ENCODE peak calls at places on chromosome 14, in five cellular contexts. R is omental fat pad; Q is CD8-positive, alpha-beta T cell; A is HFF-Myc; S is heart right ventricle. I is an unnamed sample.
A peak's percentile ranks its signal among the peaks of the same experiment; 100 is the strongest.

GRCh38 chr14:25349269-25349668 is 299.3 kb upstream of the STXBP6 start:
- DNase-seq in R (no peak), A (no peak), S (no peak), Q (no peak), I (no peak)

GRCh38 chr14:35121026-35121886 is 534 bp downstream of the PPP2R3C start:
- DNase-seq in A (no peak), Q (no peak), R (no peak), S (no peak), I (no peak)

GRCh38 chr14:64758711-64759554 is 54.7 kb downstream of the PLEKHG3 start:
- DNase-seq in R (no peak), Q (no peak), S (peak; percentile 60), A (no peak), I (no peak)

GRCh38 chr14:57302883-57303282 is 34.1 kb downstream of the AP5M1 start:
- DNase-seq in A (no peak), R (no peak), Q (no peak), S (no peak), I (no peak)

GRCh38 chr14:77184396-77185092 is 2.9 kb downstream of the TMEM63C start:
- DNase-seq in Q (no peak), S (no peak), R (no peak), A (no peak), I (no peak)

GRCh38 chr14:52876311-52876710 is 74.5 kb downstream of the FERMT2 start:
- DNase-seq in Q (no peak), R (no peak), S (no peak), A (no peak), I (no peak)

GRCh38 chr14:74595006-74595735 is 16.9 kb downstream of the LTBP2 start:
- DNase-seq in A (no peak), Q (no peak), S (peak; percentile 87), R (no peak), I (no peak)

GRCh38 chr14:88168498-88169165 is 154.4 kb downstream of the KCNK10 start:
- DNase-seq in S (peak; percentile 21), Q (peak; percentile 24), A (peak; percentile 21), R (no peak), I (peak; percentile 46)

GRCh38 chr14:68807148-68807600 is 14.3 kb upstream of the ZFP36L1 start:
- DNase-seq in Q (no peak), R (no peak), A (no peak), S (peak; percentile 77), I (no peak)

GRCh38 chr14:52583544-52583943 is 30.9 kb downstream of the GPR137C start:
- DNase-seq in A (no peak), S (no peak), Q (no peak), R (no peak), I (no peak)

GRCh38 chr14:94751321-94751720 is 18.6 kb downstream of the GSC start:
- DNase-seq in A (no peak), R (no peak), Q (no peak), S (no peak), I (no peak)

GRCh38 chr14:97299661-97300060 is 502.5 kb downstream of the VRK1 start:
- DNase-seq in S (no peak), R (no peak), Q (no peak), A (no peak), I (no peak)

GRCh38 chr14:67705211-67705610 is 3.5 kb downstream of the RDH12 start:
- DNase-seq in A (no peak), S (no peak), Q (no peak), R (no peak), I (no peak)

GRCh38 chr14:90587252-90587910 is 190.6 kb downstream of the CALM1 start:
- DNase-seq in A (no peak), R (no peak), Q (no peak), S (no peak), I (no peak)

GRCh38 chr14:99537399-99537798 is 56.2 kb downstream of the CCNK start:
- DNase-seq in Q (no peak), R (no peak), A (peak; percentile 32), S (peak; percentile 47), I (no peak)

GRCh38 chr14:25537846-25538455 is 488.0 kb upstream of the STXBP6 start:
- DNase-seq in A (no peak), Q (no peak), R (no peak), S (no peak), I (no peak)

GRCh38 chr14:65261425-65261920 is 151.1 kb upstream of the FUT8 start:
- DNase-seq in S (no peak), Q (no peak), R (no peak), A (no peak), I (no peak)

GRCh38 chr14:99568567-99569560 is 35.1 kb downstream of the CCDC85C start:
- DNase-seq in Q (no peak), R (no peak), A (no peak), S (peak; percentile 67), I (no peak)

GRCh38 chr14:99514552-99515300 is 33.5 kb downstream of the CCNK start:
- DNase-seq in A (no peak), Q (no peak), R (no peak), S (no peak), I (no peak)

GRCh38 chr14:92638904-92639303 is 109.5 kb downstream of the LGMN start:
- DNase-seq in S (no peak), A (no peak), Q (no peak), R (no peak), I (no peak)

GRCh38 chr14:31411218-31411727 is 9.1 kb downstream of the HEATR5A start:
- DNase-seq in R (no peak), Q (no peak), A (no peak), S (no peak), I (no peak)

GRCh38 chr14:21071225-21072041 is 1.3 kb downstream of the ARHGEF40 start:
- DNase-seq in A (peak; percentile 76), S (peak; percentile 91), Q (no peak), R (no peak), I (peak; percentile 37)

GRCh38 chr14:20608383-20609095 is 17.4 kb upstream of the RNASE12 start:
- DNase-seq in S (no peak), Q (no peak), A (no peak), R (no peak), I (no peak)

GRCh38 chr14:77043177-77043983 is 14.9 kb upstream of the IRF2BPL start:
- DNase-seq in R (no peak), A (no peak), S (peak; percentile 75), Q (no peak), I (peak; percentile 66)

GRCh38 chr14:69101331-69101826 is 51.5 kb downstream of the DCAF5 start:
- DNase-seq in S (peak; percentile 48), Q (no peak), R (no peak), A (no peak), I (no peak)

GRCh38 chr14:53620325-53620716 is 336.3 kb downstream of the BMP4 start:
- DNase-seq in Q (no peak), S (no peak), R (no peak), A (no peak), I (no peak)

GRCh38 chr14:90168425-90169105 is 87.8 kb upstream of the PSMC1 start:
- DNase-seq in A (no peak), S (no peak), Q (no peak), R (no peak), I (no peak)

GRCh38 chr14:100538566-100539318 is 48.5 kb downstream of the BEGAIN start:
- DNase-seq in R (no peak), A (no peak), S (no peak), Q (no peak), I (no peak)

GRCh38 chr14:79293482-79293881 is 917.8 kb downstream of the DIO2 start:
- DNase-seq in A (no peak), Q (no peak), R (no peak), S (no peak), I (no peak)

GRCh38 chr14:93114068-93114710 is 1.5 kb downstream of the ITPK1 start:
- DNase-seq in A (no peak), R (no peak), Q (no peak), S (no peak), I (no peak)

GRCh38 chr14:52333823-52334657 is 19.9 kb downstream of the PTGER2 start:
- DNase-seq in R (no peak), S (no peak), A (no peak), Q (no peak), I (no peak)

GRCh38 chr14:103746706-103747105 is 31.1 kb downstream of the ZFYVE21 start:
- DNase-seq in A (no peak), S (no peak), R (no peak), Q (no peak), I (no peak)

GRCh38 chr14:50335389-50335788 is 23.3 kb downstream of the DMAC2L start:
- DNase-seq in S (peak; percentile 62), R (no peak), Q (no peak), A (no peak), I (no peak)
- TF ChIP-seq CTCF in S (no peak), R (no peak), Q (no peak), A (no peak), I (no peak)

GRCh38 chr14:38016497-38016896 is 191.2 kb upstream of the SSTR1 start:
- DNase-seq in R (no peak), S (no peak), A (no peak), Q (no peak), I (no peak)
- TF ChIP-seq CTCF in R (no peak), S (no peak), A (peak; percentile 62), Q (no peak), I (no peak)

DNA sequence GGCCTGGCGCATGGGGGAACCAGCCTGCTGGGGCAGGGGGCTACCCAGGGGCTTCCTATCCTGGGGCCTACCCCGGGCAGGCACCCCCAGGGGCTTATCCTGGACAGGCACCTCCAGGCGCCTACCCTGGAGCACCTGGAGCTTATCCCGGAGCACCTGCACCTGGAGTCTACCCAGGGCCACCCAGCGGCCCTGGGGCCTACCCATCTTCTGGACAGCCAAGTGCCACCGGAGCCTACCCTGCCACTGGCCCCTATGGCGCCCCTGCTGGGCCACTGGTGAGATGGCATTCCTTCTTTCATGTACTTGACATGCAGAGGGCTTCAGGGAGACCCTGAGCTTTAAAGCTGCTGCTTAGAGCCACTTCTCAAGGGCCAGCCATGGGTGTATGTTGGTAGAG is 9.0 kb downstream of the LGALS3 start:
- DNase-seq in Q (no peak), R (no peak), A (no peak), S (no peak), I (no peak)
- TF ChIP-seq CTCF in Q (no peak), R (no peak), A (peak; percentile 41), S (no peak), I (no peak)

DNA sequence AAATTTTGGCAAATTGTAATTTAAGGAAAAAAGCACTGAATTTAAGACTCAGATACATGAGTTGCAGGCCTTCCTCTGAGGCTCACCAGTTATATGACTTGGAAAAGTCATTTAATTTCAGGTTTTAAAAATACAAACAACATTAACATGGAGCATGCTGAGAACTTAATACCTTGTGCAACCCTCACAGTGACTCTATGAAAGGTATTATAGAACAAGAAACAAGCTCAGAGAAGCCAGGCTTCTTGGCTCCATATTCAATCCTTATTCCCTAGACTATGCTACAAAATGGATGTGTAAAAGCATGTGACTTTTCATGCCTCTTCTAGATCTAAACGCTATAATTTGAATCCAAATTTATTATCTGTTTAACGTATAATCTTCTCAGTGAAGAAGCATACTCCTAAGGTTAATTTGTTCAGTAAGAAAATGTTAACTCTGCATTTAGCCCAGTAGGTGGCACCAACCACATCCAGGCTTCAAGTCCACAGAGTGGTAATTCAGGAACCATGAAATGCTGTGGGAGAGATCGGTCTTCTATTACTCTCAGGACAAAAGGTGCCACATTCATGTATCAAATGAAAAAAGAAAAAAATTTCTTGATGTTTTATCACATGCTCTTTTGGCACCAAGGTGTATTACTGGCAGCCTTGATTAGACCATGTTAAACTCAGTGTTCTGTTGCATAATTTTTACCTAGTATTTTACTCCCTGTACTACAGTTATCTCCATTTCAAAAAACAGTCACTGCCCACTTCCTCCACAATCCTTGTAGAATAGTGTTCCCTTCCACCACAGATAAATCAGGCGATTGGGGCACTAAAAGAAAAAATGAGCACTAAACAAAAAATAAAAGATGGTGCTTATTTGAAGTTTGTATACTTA is 9.3 kb downstream of the CCDC196 start:
- DNase-seq in S (peak; percentile 56), A (peak; percentile 47), Q (no peak), R (no peak), I (no peak)
- TF ChIP-seq CTCF in S (peak; percentile 58), A (peak; percentile 78), Q (peak; percentile 75), R (no peak), I (peak; percentile 64)

GRCh38 chr14:104792945-104793702 is 2.4 kb downstream of the AKT1 start:
- DNase-seq in Q (no peak), R (no peak), S (no peak), A (no peak), I (no peak)
- TF ChIP-seq CTCF in Q (no peak), R (no peak), S (no peak), A (no peak), I (no peak)

I was measured in natural killer cell.